ENCODE peak calls at places on chromosome 9, in four cellular contexts. One of them, this sample, is unnamed.
A peak's percentile ranks its signal among the peaks of the same experiment; 100 is the strongest.

GRCh38 chr9:23587433-23587832 is 238.6 kb downstream of the ELAVL2 start:
- DNase-seq in A549: no peak
- DNase-seq in K562: no peak
- DNase-seq in GM12878: no peak
- DNase-seq in this sample: no peak

GRCh38 chr9:87725900-87726709 is at the start of gene CTSL:
- DNase-seq in A549: peak; percentile 92
- DNase-seq in K562: peak; percentile 90
- DNase-seq in GM12878: no peak
- DNase-seq in this sample: peak; percentile 76

GRCh38 chr9:26856413-26857032 is 36.1 kb downstream of the CAAP1 start:
- DNase-seq in A549: peak; percentile 77
- DNase-seq in K562: peak; percentile 13
- DNase-seq in GM12878: peak; percentile 45
- DNase-seq in this sample: peak; percentile 49

GRCh38 chr9:124906966-124907365 is 33.9 kb downstream of the GOLGA1 start:
- DNase-seq in A549: no peak
- DNase-seq in K562: no peak
- DNase-seq in GM12878: no peak
- DNase-seq in this sample: no peak

GRCh38 chr9:116152390-116152789 is 1.2 kb upstream of the PAPPA start:
- DNase-seq in A549: no peak
- DNase-seq in K562: no peak
- DNase-seq in GM12878: no peak
- DNase-seq in this sample: peak; percentile 16

GRCh38 chr9:137138701-137139467 is at the start of gene GRIN1:
- DNase-seq in A549: no peak
- DNase-seq in K562: peak; percentile 79
- DNase-seq in GM12878: no peak
- DNase-seq in this sample: no peak

GRCh38 chr9:122444366-122444765 is 33.4 kb downstream of the OR1J1 start:
- DNase-seq in A549: no peak
- DNase-seq in K562: no peak
- DNase-seq in GM12878: no peak
- DNase-seq in this sample: no peak

GRCh38 chr9:38384990-38385848 is 7.3 kb upstream of the ALDH1B1 start:
- DNase-seq in A549: no peak
- DNase-seq in K562: no peak
- DNase-seq in GM12878: no peak
- DNase-seq in this sample: no peak

GRCh38 chr9:72210522-72210921 is 61.3 kb downstream of the GDA start:
- DNase-seq in A549: no peak
- DNase-seq in K562: no peak
- DNase-seq in GM12878: no peak
- DNase-seq in this sample: no peak

GRCh38 chr9:14428781-14429230 is 114.9 kb upstream of the NFIB start:
- DNase-seq in A549: peak; percentile 69
- DNase-seq in K562: peak; percentile 58
- DNase-seq in GM12878: no peak
- DNase-seq in this sample: peak; percentile 25

GRCh38 chr9:7011395-7012067 is 253.8 kb downstream of the KDM4C start:
- DNase-seq in A549: no peak
- DNase-seq in K562: no peak
- DNase-seq in GM12878: peak; percentile 13
- DNase-seq in this sample: no peak

GRCh38 chr9:112569186-112569585 is 82.6 kb downstream of the KIAA1958 start:
- DNase-seq in A549: no peak
- DNase-seq in K562: no peak
- DNase-seq in GM12878: no peak
- DNase-seq in this sample: no peak

GRCh38 chr9:127858041-127858512 is 3.6 kb upstream of the ENG start:
- DNase-seq in A549: no peak
- DNase-seq in K562: no peak
- DNase-seq in GM12878: no peak
- DNase-seq in this sample: no peak

GRCh38 chr9:137220317-137221094 is 1.5 kb downstream of the RNF208 start:
- DNase-seq in A549: no peak
- DNase-seq in K562: no peak
- DNase-seq in GM12878: no peak
- DNase-seq in this sample: no peak

GRCh38 chr9:93958875-93959682 is 3.9 kb upstream of the BARX1 start:
- DNase-seq in A549: no peak
- DNase-seq in K562: no peak
- DNase-seq in GM12878: no peak
- DNase-seq in this sample: no peak

GRCh38 chr9:110583237-110583636 is 3.7 kb upstream of the SVEP1 start:
- DNase-seq in A549: peak; percentile 8
- DNase-seq in K562: no peak
- DNase-seq in GM12878: no peak
- DNase-seq in this sample: no peak

GRCh38 chr9:25677301-25678146 is 720 bp downstream of the TUSC1 start:
- DNase-seq in A549: peak; percentile 81
- DNase-seq in K562: no peak
- DNase-seq in GM12878: no peak
- DNase-seq in this sample: no peak

GRCh38 chr9:14400658-14400995 is 86.7 kb upstream of the NFIB start:
- DNase-seq in A549: peak; percentile 67
- DNase-seq in K562: peak; percentile 7
- DNase-seq in GM12878: no peak
- DNase-seq in this sample: peak; percentile 35

GRCh38 chr9:109086221-109086620 is 33.5 kb downstream of the TMEM245 start:
- DNase-seq in A549: peak; percentile 27
- DNase-seq in K562: no peak
- DNase-seq in GM12878: peak; percentile 38
- DNase-seq in this sample: no peak

GRCh38 chr9:12666813-12667212 is 26.4 kb upstream of the TYRP1 start:
- DNase-seq in A549: peak; percentile 5
- DNase-seq in K562: no peak
- DNase-seq in GM12878: no peak
- DNase-seq in this sample: peak; percentile 2

GRCh38 chr9:6904366-6904765 is 146.6 kb downstream of the KDM4C start:
- DNase-seq in A549: no peak
- DNase-seq in K562: no peak
- DNase-seq in GM12878: no peak
- DNase-seq in this sample: no peak

GRCh38 chr9:78239506-78239905 is 3.6 kb downstream of the CEP78 start:
- DNase-seq in A549: peak; percentile 17
- DNase-seq in K562: no peak
- DNase-seq in GM12878: no peak
- DNase-seq in this sample: peak; percentile 62

GRCh38 chr9:98002808-98003207 is 19.7 kb downstream of the ANP32B start:
- DNase-seq in A549: no peak
- DNase-seq in K562: no peak
- DNase-seq in GM12878: no peak
- DNase-seq in this sample: no peak

GRCh38 chr9:136521541-136521940 is 24.3 kb downstream of the NOTCH1 start:
- DNase-seq in A549: no peak
- DNase-seq in K562: no peak
- DNase-seq in GM12878: no peak
- DNase-seq in this sample: no peak

GRCh38 chr9:33719581-33720374 is 75.6 kb upstream of the PRSS3 start:
- DNase-seq in A549: peak; percentile 55
- DNase-seq in K562: peak; percentile 37
- DNase-seq in GM12878: no peak
- DNase-seq in this sample: peak; percentile 16
- TF ChIP-seq CHD4 in A549: no peak
- TF ChIP-seq CHD4 in K562: no peak
- TF ChIP-seq CHD4 in GM12878: no peak
- TF ChIP-seq CHD4 in this sample: no peak

GRCh38 chr9:114409103-114409780 is 21.5 kb upstream of the AKNA start:
- DNase-seq in A549: peak; percentile 29
- DNase-seq in K562: no peak
- DNase-seq in GM12878: no peak
- DNase-seq in this sample: no peak
- TF ChIP-seq HDAC2 in A549: no peak
- TF ChIP-seq HDAC2 in K562: no peak
- TF ChIP-seq HDAC2 in GM12878: no peak
- TF ChIP-seq HDAC2 in this sample: no peak

GRCh38 chr9:131707050-131707449 is 32.8 kb downstream of the RAPGEF1 start:
- DNase-seq in A549: no peak
- DNase-seq in K562: no peak
- DNase-seq in GM12878: no peak
- DNase-seq in this sample: no peak

GRCh38 chr9:131708613-131709002 is 31.3 kb downstream of the RAPGEF1 start:
- DNase-seq in A549: no peak
- DNase-seq in K562: no peak
- DNase-seq in GM12878: no peak
- DNase-seq in this sample: no peak

GRCh38 chr9:131706608-131706970 is 33.3 kb downstream of the RAPGEF1 start:
- DNase-seq in A549: no peak
- DNase-seq in K562: no peak
- DNase-seq in GM12878: no peak
- DNase-seq in this sample: peak; percentile 74

GRCh38 chr9:131709741-131710499 is 30.0 kb downstream of the RAPGEF1 start:
- DNase-seq in A549: no peak
- DNase-seq in K562: no peak
- DNase-seq in GM12878: peak; percentile 77
- DNase-seq in this sample: no peak

GRCh38 chr9:131707677-131708612 is 31.9 kb downstream of the RAPGEF1 start:
- DNase-seq in A549: peak; percentile 61
- DNase-seq in K562: no peak
- DNase-seq in GM12878: no peak
- DNase-seq in this sample: no peak
- TF ChIP-seq POLR2AphosphoS2 in A549: no peak
- TF ChIP-seq POLR2AphosphoS2 in K562: no peak
- TF ChIP-seq POLR2AphosphoS2 in GM12878: no peak
- TF ChIP-seq POLR2AphosphoS2 in this sample: no peak

GRCh38 chr9:126723807-126724172 is 81.0 kb upstream of the ZBTB43 start:
- DNase-seq in A549: no peak
- DNase-seq in K562: no peak
- DNase-seq in GM12878: no peak
- DNase-seq in this sample: no peak
- TF ChIP-seq CHD4 in A549: no peak
- TF ChIP-seq CHD4 in K562: no peak
- TF ChIP-seq CHD4 in GM12878: no peak
- TF ChIP-seq CHD4 in this sample: no peak

GRCh38 chr9:35114113-35114847 is 1.4 kb downstream of the ATOSB start:
- DNase-seq in A549: peak; percentile 87
- DNase-seq in K562: peak; percentile 55
- DNase-seq in GM12878: no peak
- DNase-seq in this sample: peak; percentile 31
- TF ChIP-seq HDAC2 in A549: no peak
- TF ChIP-seq HDAC2 in K562: no peak
- TF ChIP-seq HDAC2 in GM12878: no peak
- TF ChIP-seq HDAC2 in this sample: no peak

GRCh38 chr9:16704489-16705111 is 165.9 kb downstream of the BNC2 start:
- DNase-seq in A549: no peak
- DNase-seq in K562: no peak
- DNase-seq in GM12878: no peak
- DNase-seq in this sample: no peak
- TF ChIP-seq POLR2AphosphoS2 in A549: no peak
- TF ChIP-seq POLR2AphosphoS2 in K562: no peak
- TF ChIP-seq POLR2AphosphoS2 in GM12878: no peak
- TF ChIP-seq POLR2AphosphoS2 in this sample: no peak

GRCh38 chr9:89896806-89897340 is 292.1 kb downstream of the GADD45G start:
- DNase-seq in A549: no peak
- DNase-seq in K562: no peak
- DNase-seq in GM12878: no peak
- DNase-seq in this sample: no peak

GRCh38 chr9:89903076-89903475 is 298.3 kb downstream of the GADD45G start:
- DNase-seq in A549: no peak
- DNase-seq in K562: no peak
- DNase-seq in GM12878: no peak
- DNase-seq in this sample: no peak

GRCh38 chr9:89893886-89894285 is 289.1 kb downstream of the GADD45G start:
- DNase-seq in A549: no peak
- DNase-seq in K562: no peak
- DNase-seq in GM12878: no peak
- DNase-seq in this sample: no peak

GRCh38 chr9:89902450-89902849 is 297.6 kb downstream of the GADD45G start:
- DNase-seq in A549: no peak
- DNase-seq in K562: no peak
- DNase-seq in GM12878: no peak
- DNase-seq in this sample: no peak

DNA sequence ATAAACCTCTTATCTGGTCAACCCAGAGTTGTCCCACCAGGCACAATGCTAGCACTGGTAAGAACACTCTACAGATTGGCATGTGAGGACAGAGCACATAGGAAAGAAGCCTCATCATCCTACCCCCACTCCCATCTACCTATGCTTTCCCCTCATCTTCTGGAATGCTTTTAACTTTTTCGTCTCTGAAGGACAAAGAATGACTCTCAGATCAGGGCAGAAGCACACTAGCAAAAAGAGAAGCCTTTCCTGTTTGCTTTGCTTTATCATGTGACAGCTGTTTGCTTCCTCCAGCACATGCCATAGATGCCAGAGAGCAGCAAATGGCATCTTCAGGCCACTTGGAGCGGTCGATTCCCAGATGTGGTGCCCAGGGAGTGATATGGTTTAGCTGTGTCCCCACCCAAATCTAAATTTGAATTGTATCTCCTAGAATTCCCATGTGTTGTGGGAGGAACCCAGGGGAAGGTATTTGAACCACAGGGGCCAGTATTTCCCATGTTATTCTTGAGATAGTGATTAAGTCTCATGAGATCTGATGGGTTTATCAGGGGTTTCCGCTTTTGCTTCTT is 294.8 kb downstream of the GADD45G start:
- DNase-seq in A549: no peak
- DNase-seq in K562: no peak
- DNase-seq in GM12878: no peak
- DNase-seq in this sample: peak; percentile 21
- TF ChIP-seq CHD4 in A549: no peak
- TF ChIP-seq CHD4 in K562: no peak
- TF ChIP-seq CHD4 in GM12878: no peak
- TF ChIP-seq CHD4 in this sample: no peak

GRCh38 chr9:91099471-91099870 is 262.2 kb downstream of the AUH start:
- DNase-seq in A549: no peak
- DNase-seq in K562: no peak
- DNase-seq in GM12878: no peak
- DNase-seq in this sample: no peak

GRCh38 chr9:91101598-91102168 is 260.0 kb downstream of the AUH start:
- DNase-seq in A549: no peak
- DNase-seq in K562: no peak
- DNase-seq in GM12878: no peak
- DNase-seq in this sample: no peak

GRCh38 chr9:91102269-91102668 is 259.4 kb downstream of the AUH start:
- DNase-seq in A549: no peak
- DNase-seq in K562: no peak
- DNase-seq in GM12878: no peak
- DNase-seq in this sample: no peak

GRCh38 chr9:91098203-91098602 is 263.5 kb downstream of the AUH start:
- DNase-seq in A549: no peak
- DNase-seq in K562: no peak
- DNase-seq in GM12878: no peak
- DNase-seq in this sample: no peak

GRCh38 chr9:91100878-91101450 is 260.8 kb downstream of the AUH start:
- DNase-seq in A549: no peak
- DNase-seq in K562: no peak
- DNase-seq in GM12878: no peak
- DNase-seq in this sample: peak; percentile 65
- TF ChIP-seq HDAC2 in A549: no peak
- TF ChIP-seq HDAC2 in K562: no peak
- TF ChIP-seq HDAC2 in GM12878: no peak
- TF ChIP-seq HDAC2 in this sample: peak; percentile 90